ENCODE peak calls at places on chromosomes 3 and 15, in nine cellular contexts. One of them, this sample, is unnamed.

GRCh38 chr3:31079691-31080090 is 185.2 kb upstream of the GADL1 start:
- DNase-seq in foreskin fibroblast: peak; percentile 27
- DNase-seq in lower leg skin: no peak
- DNase-seq in K562: no peak
- DNase-seq in astrocyte of the cerebellum: no peak
- DNase-seq in keratinocyte: no peak
- DNase-seq in AG10803: peak; percentile 54
- DNase-seq in pancreas: no peak
- DNase-seq in fibroblast of pulmonary artery: no peak
- DNase-seq in this sample: no peak

GRCh38 chr3:31974454-31974853 is 6.6 kb downstream of the OSBPL10 start:
- DNase-seq in foreskin fibroblast: peak; percentile 24
- DNase-seq in lower leg skin: no peak
- DNase-seq in K562: no peak
- DNase-seq in astrocyte of the cerebellum: no peak
- DNase-seq in keratinocyte: no peak
- DNase-seq in AG10803: no peak
- DNase-seq in pancreas: no peak
- DNase-seq in fibroblast of pulmonary artery: peak; percentile 48
- DNase-seq in this sample: no peak

GRCh38 chr15:87844031-87844430 is 412.5 kb downstream of the NTRK3 start:
- DNase-seq in foreskin fibroblast: no peak
- DNase-seq in lower leg skin: no peak
- DNase-seq in K562: no peak
- DNase-seq in astrocyte of the cerebellum: no peak
- DNase-seq in keratinocyte: no peak
- DNase-seq in AG10803: no peak
- DNase-seq in pancreas: no peak
- DNase-seq in fibroblast of pulmonary artery: no peak
- DNase-seq in this sample: no peak

GRCh38 chr15:48397841-48398240 is 66.6 kb downstream of the DUT start:
- DNase-seq in foreskin fibroblast: no peak
- DNase-seq in lower leg skin: no peak
- DNase-seq in K562: no peak
- DNase-seq in astrocyte of the cerebellum: no peak
- DNase-seq in keratinocyte: no peak
- DNase-seq in AG10803: no peak
- DNase-seq in pancreas: no peak
- DNase-seq in fibroblast of pulmonary artery: peak; percentile 49
- DNase-seq in this sample: no peak

GRCh38 chr3:3648961-3649360 is 150.3 kb upstream of the LRRN1 start:
- DNase-seq in foreskin fibroblast: no peak
- DNase-seq in lower leg skin: no peak
- DNase-seq in K562: no peak
- DNase-seq in astrocyte of the cerebellum: no peak
- DNase-seq in keratinocyte: no peak
- DNase-seq in AG10803: no peak
- DNase-seq in pancreas: no peak
- DNase-seq in fibroblast of pulmonary artery: no peak
- DNase-seq in this sample: no peak

GRCh38 chr15:25846377-25846776 is 16.8 kb downstream of the ATP10A start:
- DNase-seq in foreskin fibroblast: no peak
- DNase-seq in lower leg skin: no peak
- DNase-seq in K562: no peak
- DNase-seq in astrocyte of the cerebellum: no peak
- DNase-seq in keratinocyte: no peak
- DNase-seq in AG10803: no peak
- DNase-seq in pancreas: no peak
- DNase-seq in fibroblast of pulmonary artery: no peak
- DNase-seq in this sample: no peak

GRCh38 chr3:45917146-45917885 is 25.9 kb upstream of the CXCR6 start:
- DNase-seq in foreskin fibroblast: no peak
- DNase-seq in lower leg skin: no peak
- DNase-seq in K562: no peak
- DNase-seq in astrocyte of the cerebellum: no peak
- DNase-seq in keratinocyte: no peak
- DNase-seq in AG10803: no peak
- DNase-seq in pancreas: no peak
- DNase-seq in fibroblast of pulmonary artery: no peak
- DNase-seq in this sample: no peak

GRCh38 chr3:178275793-178276192 is 260.4 kb upstream of the KCNMB2 start:
- DNase-seq in foreskin fibroblast: peak; percentile 21
- DNase-seq in lower leg skin: no peak
- DNase-seq in K562: no peak
- DNase-seq in astrocyte of the cerebellum: no peak
- DNase-seq in keratinocyte: no peak
- DNase-seq in AG10803: peak; percentile 78
- DNase-seq in pancreas: no peak
- DNase-seq in fibroblast of pulmonary artery: no peak
- DNase-seq in this sample: peak; percentile 33

GRCh38 chr3:116165190-116165589 is 280.1 kb downstream of the LSAMP start:
- DNase-seq in foreskin fibroblast: no peak
- DNase-seq in lower leg skin: no peak
- DNase-seq in K562: no peak
- DNase-seq in astrocyte of the cerebellum: no peak
- DNase-seq in keratinocyte: no peak
- DNase-seq in AG10803: no peak
- DNase-seq in pancreas: no peak
- DNase-seq in fibroblast of pulmonary artery: no peak
- DNase-seq in this sample: no peak

GRCh38 chr3:123169492-123169929 is 32.2 kb upstream of the SEC22A start:
- DNase-seq in foreskin fibroblast: no peak
- DNase-seq in lower leg skin: no peak
- DNase-seq in K562: no peak
- DNase-seq in astrocyte of the cerebellum: no peak
- DNase-seq in keratinocyte: no peak
- DNase-seq in AG10803: no peak
- DNase-seq in pancreas: no peak
- DNase-seq in fibroblast of pulmonary artery: no peak
- DNase-seq in this sample: no peak

GRCh38 chr3:39429466-39429865 is 22.9 kb downstream of the RPSA start:
- DNase-seq in foreskin fibroblast: no peak
- DNase-seq in lower leg skin: no peak
- DNase-seq in K562: no peak
- DNase-seq in astrocyte of the cerebellum: no peak
- DNase-seq in keratinocyte: no peak
- DNase-seq in AG10803: no peak
- DNase-seq in pancreas: no peak
- DNase-seq in fibroblast of pulmonary artery: no peak
- DNase-seq in this sample: no peak

GRCh38 chr15:26866298-26867198 is at the start of gene GABRA5:
- DNase-seq in foreskin fibroblast: no peak
- DNase-seq in lower leg skin: no peak
- DNase-seq in K562: no peak
- DNase-seq in astrocyte of the cerebellum: no peak
- DNase-seq in keratinocyte: no peak
- DNase-seq in AG10803: peak; percentile 62
- DNase-seq in pancreas: peak; percentile 32
- DNase-seq in fibroblast of pulmonary artery: peak; percentile 6
- DNase-seq in this sample: no peak

GRCh38 chr15:26869628-26870027 is 2.8 kb downstream of the GABRA5 start:
- DNase-seq in foreskin fibroblast: no peak
- DNase-seq in lower leg skin: no peak
- DNase-seq in K562: no peak
- DNase-seq in astrocyte of the cerebellum: no peak
- DNase-seq in keratinocyte: no peak
- DNase-seq in AG10803: no peak
- DNase-seq in pancreas: no peak
- DNase-seq in fibroblast of pulmonary artery: no peak
- DNase-seq in this sample: no peak

GRCh38 chr15:26864664-26865191 is 2.1 kb upstream of the GABRA5 start:
- DNase-seq in foreskin fibroblast: peak; percentile 43
- DNase-seq in lower leg skin: no peak
- DNase-seq in K562: peak; percentile 44
- DNase-seq in astrocyte of the cerebellum: peak; percentile 33
- DNase-seq in keratinocyte: no peak
- DNase-seq in AG10803: peak; percentile 58
- DNase-seq in pancreas: no peak
- DNase-seq in fibroblast of pulmonary artery: peak; percentile 50
- DNase-seq in this sample: no peak

GRCh38 chr15:26868029-26868685 is 1.3 kb downstream of the GABRA5 start:
- DNase-seq in foreskin fibroblast: no peak
- DNase-seq in lower leg skin: no peak
- DNase-seq in K562: no peak
- DNase-seq in astrocyte of the cerebellum: no peak
- DNase-seq in keratinocyte: no peak
- DNase-seq in AG10803: no peak
- DNase-seq in pancreas: no peak
- DNase-seq in fibroblast of pulmonary artery: no peak
- DNase-seq in this sample: no peak

DNA sequence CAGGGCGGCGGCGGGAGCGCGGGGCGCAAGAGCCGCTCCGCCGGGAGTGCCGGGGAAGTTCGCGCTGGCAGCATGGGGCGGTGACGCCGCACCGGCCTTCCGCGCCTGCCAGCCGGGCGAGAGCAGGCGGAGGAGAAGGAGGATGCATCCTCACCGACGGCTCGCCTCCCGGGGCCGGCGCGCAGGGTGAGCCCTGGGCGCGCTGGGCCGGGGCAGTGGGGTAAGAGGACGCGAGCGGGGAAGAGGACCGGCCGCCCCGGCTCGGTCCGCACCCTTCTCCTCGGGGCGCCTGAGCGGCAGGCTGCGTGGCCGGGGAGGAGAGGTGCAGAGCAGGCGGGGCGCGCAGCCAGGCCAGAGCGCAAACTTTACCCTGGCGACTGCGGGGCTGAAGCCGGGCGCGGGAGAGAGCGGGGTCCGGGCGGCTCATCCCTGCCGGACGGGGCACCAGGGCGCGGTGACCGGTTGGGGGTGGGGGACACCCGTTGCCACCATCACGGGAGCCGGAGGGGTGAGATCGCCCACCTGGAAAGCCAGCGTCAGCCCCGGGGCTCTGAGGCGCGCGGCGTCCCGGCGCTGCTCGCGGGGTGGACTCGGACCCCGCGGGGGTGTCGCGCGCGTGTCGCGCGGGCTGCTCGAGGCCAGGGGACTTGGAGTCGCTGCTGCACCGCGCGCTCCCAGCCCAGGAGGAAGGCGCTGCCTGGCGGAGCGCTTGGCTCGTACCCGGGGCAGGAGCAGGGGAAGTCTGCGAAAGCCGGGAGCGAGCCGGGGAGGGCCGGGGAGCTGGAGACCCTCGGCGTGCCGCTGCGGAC is 541 bp downstream of the GABRA5 start:
- DNase-seq in foreskin fibroblast: no peak
- DNase-seq in lower leg skin: no peak
- DNase-seq in K562: no peak
- DNase-seq in astrocyte of the cerebellum: no peak
- DNase-seq in keratinocyte: no peak
- DNase-seq in AG10803: peak; percentile 10
- DNase-seq in pancreas: no peak
- DNase-seq in fibroblast of pulmonary artery: no peak
- DNase-seq in this sample: no peak
- TF ChIP-seq CTCF in foreskin fibroblast: no peak
- TF ChIP-seq CTCF in lower leg skin: no peak
- TF ChIP-seq CTCF in K562: no peak
- TF ChIP-seq CTCF in astrocyte of the cerebellum: no peak
- TF ChIP-seq CTCF in keratinocyte: no peak
- TF ChIP-seq CTCF in AG10803: no peak
- TF ChIP-seq CTCF in pancreas: no peak
- TF ChIP-seq CTCF in fibroblast of pulmonary artery: no peak
- TF ChIP-seq CTCF in this sample: no peak

DNA sequence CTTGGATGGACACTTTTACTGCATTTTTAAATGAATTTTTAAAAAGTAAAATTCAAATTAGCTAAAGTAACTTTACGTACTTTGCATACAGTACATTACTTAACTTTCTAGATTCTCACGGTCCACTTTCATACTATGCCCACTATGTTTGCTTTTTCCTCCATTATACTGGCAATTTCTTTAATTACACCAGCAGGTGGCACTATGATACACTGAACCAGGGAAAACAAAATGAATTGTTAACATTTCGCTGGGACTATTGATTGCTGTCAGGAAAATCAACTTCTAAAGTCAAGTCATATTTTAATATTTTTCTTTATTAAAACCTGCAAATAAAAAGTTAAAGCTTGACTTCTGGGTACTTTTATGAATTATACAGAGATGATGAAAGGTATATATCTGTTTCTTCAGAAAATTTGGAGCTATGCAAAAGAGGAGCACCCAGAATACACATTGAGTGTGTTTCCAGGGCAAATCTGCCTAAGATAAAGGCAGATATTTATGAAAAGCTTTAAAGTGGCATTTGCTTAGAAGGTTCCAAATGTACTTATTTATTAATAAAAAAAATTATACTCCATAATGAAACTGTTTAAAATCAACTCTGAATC is 21.8 kb upstream of the POU1F1 start:
- DNase-seq in foreskin fibroblast: peak; percentile 63
- DNase-seq in lower leg skin: no peak
- DNase-seq in K562: peak; percentile 16
- DNase-seq in astrocyte of the cerebellum: peak; percentile 29
- DNase-seq in keratinocyte: no peak
- DNase-seq in AG10803: peak; percentile 28
- DNase-seq in pancreas: no peak
- DNase-seq in fibroblast of pulmonary artery: peak; percentile 63
- DNase-seq in this sample: no peak
- H3K4me3 ChIP-seq in foreskin fibroblast: no peak overlapping the region
- H3K4me3 ChIP-seq in lower leg skin: no peak overlapping the region
- H3K4me3 ChIP-seq in K562: no peak overlapping the region
- H3K4me3 ChIP-seq in astrocyte of the cerebellum: no peak overlapping the region
- H3K4me3 ChIP-seq in keratinocyte: no peak overlapping the region
- H3K4me3 ChIP-seq in AG10803: no peak overlapping the region
- H3K4me3 ChIP-seq in pancreas: no peak overlapping the region
- H3K4me3 ChIP-seq in fibroblast of pulmonary artery: no peak overlapping the region
- H3K4me3 ChIP-seq in this sample: no peak overlapping the region

GRCh38 chr15:64706011-64706911 is 69.1 kb downstream of the RBPMS2 start:
- DNase-seq in foreskin fibroblast: no peak
- DNase-seq in lower leg skin: no peak
- DNase-seq in K562: no peak
- DNase-seq in astrocyte of the cerebellum: no peak
- DNase-seq in keratinocyte: no peak
- DNase-seq in AG10803: no peak
- DNase-seq in pancreas: no peak
- DNase-seq in fibroblast of pulmonary artery: no peak
- DNase-seq in this sample: no peak
- TF ChIP-seq CTCF in foreskin fibroblast: no peak
- TF ChIP-seq CTCF in lower leg skin: no peak
- TF ChIP-seq CTCF in K562: no peak
- TF ChIP-seq CTCF in astrocyte of the cerebellum: no peak
- TF ChIP-seq CTCF in keratinocyte: no peak
- TF ChIP-seq CTCF in AG10803: no peak
- TF ChIP-seq CTCF in pancreas: no peak
- TF ChIP-seq CTCF in fibroblast of pulmonary artery: no peak
- TF ChIP-seq CTCF in this sample: no peak

DNA sequence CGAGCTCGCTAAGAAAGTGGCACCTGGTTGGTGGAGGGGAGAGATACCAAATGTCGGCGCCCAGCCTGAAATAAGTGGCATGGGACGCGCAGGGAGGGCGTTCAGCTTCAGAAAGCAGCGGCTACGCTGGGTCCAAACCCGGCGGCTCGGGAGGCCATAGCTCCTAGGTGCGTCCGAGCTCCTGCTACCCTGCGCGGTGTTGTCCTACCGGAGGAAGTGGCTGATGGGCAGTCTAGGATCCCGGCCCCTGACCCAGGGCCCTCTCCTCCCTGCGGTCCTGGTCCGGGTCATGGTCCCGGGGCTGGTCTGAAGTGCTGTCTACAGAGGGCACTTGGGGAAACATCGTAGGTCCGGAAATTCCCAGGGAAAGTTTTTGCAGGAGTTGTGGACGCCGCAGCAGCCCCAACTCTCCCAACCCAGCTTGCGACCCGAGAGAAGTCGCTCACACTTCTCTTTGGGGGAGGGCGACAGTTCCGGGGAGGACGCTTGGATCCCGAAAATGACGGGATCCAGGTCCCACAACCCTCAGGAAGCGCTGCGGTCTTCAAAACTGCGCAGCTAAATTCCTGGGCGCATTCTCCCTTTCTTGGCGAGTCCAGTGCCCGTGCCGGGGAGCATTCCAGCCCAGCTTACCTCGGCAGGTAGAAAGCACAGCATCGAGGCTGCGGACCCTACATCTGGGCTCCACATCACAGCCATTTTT is 9.1 kb upstream of the FOXB1 start:
- DNase-seq in foreskin fibroblast: no peak
- DNase-seq in lower leg skin: no peak
- DNase-seq in K562: no peak
- DNase-seq in astrocyte of the cerebellum: no peak
- DNase-seq in keratinocyte: no peak
- DNase-seq in AG10803: no peak
- DNase-seq in pancreas: no peak
- DNase-seq in fibroblast of pulmonary artery: no peak
- DNase-seq in this sample: no peak
- H3K4me3 ChIP-seq in foreskin fibroblast: no peak overlapping the region
- H3K4me3 ChIP-seq in lower leg skin: no peak overlapping the region
- H3K4me3 ChIP-seq in K562: no peak overlapping the region
- H3K4me3 ChIP-seq in astrocyte of the cerebellum: no peak overlapping the region
- H3K4me3 ChIP-seq in keratinocyte: peak overlapping the region; percentile 1
- H3K4me3 ChIP-seq in AG10803: no peak overlapping the region
- H3K4me3 ChIP-seq in pancreas: no peak overlapping the region
- H3K4me3 ChIP-seq in fibroblast of pulmonary artery: no peak overlapping the region
- H3K4me3 ChIP-seq in this sample: no peak overlapping the region

This sample was measured in AG04449.